ENCODE peak calls at places on chromosomes 1 and 21, in five cellular contexts. M, J, Y, P and K are unnamed samples.

GRCh38 chr1:53093778-53094532 is 31.9 kb downstream of the PODN start:
- DNase-seq in Y (no peak), J (no peak), P (no peak), M (no peak), K (no peak)

GRCh38 chr1:40153073-40153770 is 8.0 kb upstream of the RLF start:
- DNase-seq in J (no peak), Y (no peak), M (no peak), P (no peak), K (no peak)

GRCh38 chr1:170114916-170115315 is 30.8 kb upstream of the NTMT2 start:
- DNase-seq in M (no peak), J (no peak), Y (no peak), P (no peak), K (no peak)

GRCh38 chr1:161382214-161383019 is 14.7 kb upstream of the CFAP126 start:
- DNase-seq in J (no peak), M (no peak), Y (no peak), P (peak; percentile 9), K (no peak)

GRCh38 chr1:235041201-235041600 is 87.4 kb downstream of the TOMM20 start:
- DNase-seq in P (no peak), J (no peak), Y (no peak), M (no peak), K (no peak)

GRCh38 chr1:179079113-179079761 is 2.6 kb upstream of the TOR3A start:
- DNase-seq in P (no peak), M (no peak), Y (peak; percentile 61), J (no peak), K (no peak)

GRCh38 chr1:223245983-223246382 is 102.9 kb upstream of the TLR5 start:
- DNase-seq in P (no peak), M (no peak), Y (peak; percentile 29), J (no peak), K (no peak)

GRCh38 chr1:153100241-153100640 is 5.9 kb upstream of the SPRR2E start:
- DNase-seq in Y (no peak), P (no peak), J (no peak), M (no peak), K (no peak)

GRCh38 chr1:66685265-66685664 is 67.0 kb upstream of the DYNLT5 start:
- DNase-seq in M (no peak), Y (no peak), J (no peak), P (no peak), K (no peak)

GRCh38 chr1:12127206-12127810 is 39.5 kb upstream of the TNFRSF1B start:
- DNase-seq in J (no peak), Y (no peak), M (no peak), P (no peak), K (no peak)

GRCh38 chr1:227547604-227548397 is 15.6 kb upstream of the ZNF678 start:
- DNase-seq in Y (no peak), M (no peak), P (no peak), J (no peak), K (no peak)

GRCh38 chr1:57553666-57554065 is 129.8 kb upstream of the DAB1 start:
- DNase-seq in M (no peak), P (no peak), J (no peak), Y (no peak), K (no peak)

GRCh38 chr1:205668951-205669340 is 11.4 kb downstream of the SLC45A3 start:
- DNase-seq in M (no peak), Y (no peak), P (no peak), J (no peak), K (peak; percentile 50)

GRCh38 chr1:209527372-209527771 is 56.1 kb upstream of the CAMK1G start:
- DNase-seq in J (no peak), M (no peak), P (no peak), Y (no peak), K (no peak)

GRCh38 chr1:19149736-19150135 is 60.3 kb downstream of the UBR4 start:
- DNase-seq in Y (no peak), J (no peak), M (no peak), P (no peak), K (no peak)

GRCh38 chr21:36236052-36236730 is 79.6 kb downstream of the DOP1B start:
- DNase-seq in J (no peak), Y (no peak), P (no peak), M (no peak), K (no peak)